ENCODE peak calls at places on chromosomes 13 and 19, in ten cellular contexts. One of them, this sample, is unnamed.

GRCh38 chr19:38617764-38618589 is at the start of gene MAP4K1:
- DNase-seq in lower leg skin: peak
- DNase-seq in GM13977: peak
- DNase-seq in D721Med: no peak
- DNase-seq in K562: peak
- DNase-seq in mucosa of descending colon: peak
- DNase-seq in heart right ventricle: peak
- DNase-seq in stomach: peak
- DNase-seq in progenitor cell of endocrine pancreas: no peak
- DNase-seq in heart left ventricle: peak
- DNase-seq in this sample: peak

GRCh38 chr19:39157275-39157996 is 31.9 kb downstream of the PAK4 start:
- DNase-seq in progenitor cell of endocrine pancreas: no peak
- DNase-seq in K562: no peak
- DNase-seq in mucosa of descending colon: no peak
- DNase-seq in heart right ventricle: no peak
- DNase-seq in GM13977: no peak
- DNase-seq in lower leg skin: no peak
- DNase-seq in heart left ventricle: no peak
- DNase-seq in D721Med: no peak
- DNase-seq in stomach: no peak
- DNase-seq in this sample: no peak

GRCh38 chr19:14089662-14090508 is 666 bp downstream of the SAMD1 start:
- DNase-seq in lower leg skin: peak
- DNase-seq in mucosa of descending colon: peak
- DNase-seq in progenitor cell of endocrine pancreas: peak
- DNase-seq in K562: peak
- DNase-seq in heart left ventricle: peak
- DNase-seq in stomach: peak
- DNase-seq in GM13977: peak
- DNase-seq in D721Med: no peak
- DNase-seq in heart right ventricle: peak
- DNase-seq in this sample: no peak

GRCh38 chr13:44818428-44818827 is 170.8 kb downstream of the NUFIP1 start:
- DNase-seq in GM13977: no peak
- DNase-seq in mucosa of descending colon: no peak
- DNase-seq in stomach: no peak
- DNase-seq in progenitor cell of endocrine pancreas: no peak
- DNase-seq in D721Med: peak
- DNase-seq in K562: no peak
- DNase-seq in lower leg skin: no peak
- DNase-seq in heart left ventricle: no peak
- DNase-seq in heart right ventricle: no peak
- DNase-seq in this sample: no peak

GRCh38 chr19:10353793-10354391 is 14.5 kb upstream of the ICAM3 start:
- DNase-seq in heart left ventricle: peak
- DNase-seq in D721Med: no peak
- DNase-seq in GM13977: peak
- DNase-seq in K562: peak
- DNase-seq in mucosa of descending colon: no peak
- DNase-seq in progenitor cell of endocrine pancreas: peak
- DNase-seq in lower leg skin: no peak
- DNase-seq in heart right ventricle: peak
- DNase-seq in stomach: no peak
- DNase-seq in this sample: peak

GRCh38 chr19:28635962-28636629 is 576.9 kb downstream of the UQCRFS1 start:
- DNase-seq in mucosa of descending colon: no peak
- DNase-seq in lower leg skin: no peak
- DNase-seq in stomach: no peak
- DNase-seq in K562: no peak
- DNase-seq in GM13977: no peak
- DNase-seq in heart right ventricle: no peak
- DNase-seq in heart left ventricle: no peak
- DNase-seq in progenitor cell of endocrine pancreas: no peak
- DNase-seq in D721Med: no peak
- DNase-seq in this sample: no peak

GRCh38 chr19:1019980-1020867 is 699 bp downstream of the TMEM259 start:
- DNase-seq in GM13977: no peak
- DNase-seq in stomach: no peak
- DNase-seq in K562: peak
- DNase-seq in heart left ventricle: no peak
- DNase-seq in D721Med: no peak
- DNase-seq in heart right ventricle: peak
- DNase-seq in lower leg skin: no peak
- DNase-seq in mucosa of descending colon: peak
- DNase-seq in progenitor cell of endocrine pancreas: no peak
- DNase-seq in this sample: no peak

GRCh38 chr13:63999614-64000013 is 2584.0 kb upstream of the PCDH20 start:
- DNase-seq in mucosa of descending colon: no peak
- DNase-seq in lower leg skin: no peak
- DNase-seq in heart right ventricle: no peak
- DNase-seq in heart left ventricle: no peak
- DNase-seq in D721Med: no peak
- DNase-seq in GM13977: no peak
- DNase-seq in stomach: no peak
- DNase-seq in progenitor cell of endocrine pancreas: no peak
- DNase-seq in K562: no peak
- DNase-seq in this sample: no peak

GRCh38 chr19:33405491-33406461 is 32.3 kb downstream of the CEBPG start:
- DNase-seq in K562: no peak
- DNase-seq in heart left ventricle: peak
- DNase-seq in D721Med: no peak
- DNase-seq in lower leg skin: no peak
- DNase-seq in heart right ventricle: no peak
- DNase-seq in GM13977: no peak
- DNase-seq in progenitor cell of endocrine pancreas: no peak
- DNase-seq in stomach: no peak
- DNase-seq in mucosa of descending colon: peak
- DNase-seq in this sample: peak

GRCh38 chr13:105587786-105588185 is 947.7 kb downstream of the EFNB2 start:
- DNase-seq in D721Med: no peak
- DNase-seq in lower leg skin: no peak
- DNase-seq in progenitor cell of endocrine pancreas: no peak
- DNase-seq in mucosa of descending colon: no peak
- DNase-seq in heart left ventricle: no peak
- DNase-seq in K562: no peak
- DNase-seq in stomach: no peak
- DNase-seq in heart right ventricle: no peak
- DNase-seq in GM13977: no peak
- DNase-seq in this sample: no peak

GRCh38 chr13:110471156-110471832 is 90.2 kb downstream of the RAB20 start:
- DNase-seq in GM13977: peak
- DNase-seq in K562: no peak
- DNase-seq in mucosa of descending colon: no peak
- DNase-seq in heart right ventricle: no peak
- DNase-seq in lower leg skin: no peak
- DNase-seq in stomach: no peak
- DNase-seq in heart left ventricle: no peak
- DNase-seq in progenitor cell of endocrine pancreas: no peak
- DNase-seq in D721Med: no peak
- DNase-seq in this sample: peak

GRCh38 chr19:658916-659839 is 3.8 kb downstream of the RNF126 start:
- DNase-seq in lower leg skin: no peak
- DNase-seq in D721Med: no peak
- DNase-seq in heart left ventricle: peak
- DNase-seq in GM13977: no peak
- DNase-seq in stomach: peak
- DNase-seq in progenitor cell of endocrine pancreas: no peak
- DNase-seq in heart right ventricle: peak
- DNase-seq in mucosa of descending colon: peak
- DNase-seq in K562: no peak
- DNase-seq in this sample: no peak

GRCh38 chr13:61575941-61576340 is 160.3 kb upstream of the PCDH20 start:
- DNase-seq in GM13977: no peak
- DNase-seq in K562: no peak
- DNase-seq in heart left ventricle: no peak
- DNase-seq in heart right ventricle: no peak
- DNase-seq in lower leg skin: no peak
- DNase-seq in mucosa of descending colon: no peak
- DNase-seq in D721Med: no peak
- DNase-seq in stomach: no peak
- DNase-seq in progenitor cell of endocrine pancreas: no peak
- DNase-seq in this sample: no peak
- TF ChIP-seq CTCF in GM13977: no peak
- TF ChIP-seq CTCF in K562: no peak
- TF ChIP-seq CTCF in heart left ventricle: no peak
- TF ChIP-seq CTCF in heart right ventricle: no peak
- TF ChIP-seq CTCF in lower leg skin: no peak
- TF ChIP-seq CTCF in mucosa of descending colon: no peak
- TF ChIP-seq CTCF in D721Med: no peak
- TF ChIP-seq CTCF in stomach: no peak
- TF ChIP-seq CTCF in progenitor cell of endocrine pancreas: no peak
- TF ChIP-seq CTCF in this sample: no peak

DNA sequence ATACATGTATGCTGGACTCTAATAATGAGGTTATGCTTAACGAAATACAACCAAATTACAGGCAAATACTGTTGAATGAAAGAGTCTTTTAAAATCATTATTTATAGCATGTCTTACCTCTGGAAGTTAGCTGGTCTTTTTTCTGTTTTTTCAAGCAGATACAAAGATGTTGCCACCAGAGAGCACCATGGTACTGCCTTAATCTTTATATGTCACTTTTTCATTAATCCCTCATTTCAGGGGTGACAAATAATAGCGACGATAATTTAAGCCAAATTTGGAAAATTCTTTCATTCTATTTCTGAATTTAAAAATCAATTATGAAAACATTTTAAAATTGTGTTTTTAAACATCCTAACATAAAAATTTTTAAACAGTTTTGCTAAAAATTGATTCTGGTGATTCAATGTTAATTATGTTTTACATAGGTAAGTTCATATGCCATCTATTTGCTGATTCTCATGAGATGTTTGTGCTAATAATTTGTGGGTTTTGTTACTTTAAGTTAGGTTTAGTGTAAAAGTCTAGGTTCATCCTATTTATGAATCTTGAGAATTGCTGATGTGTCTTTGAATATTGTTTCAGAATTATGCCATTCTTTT is 379.3 kb upstream of the SGCG start:
- DNase-seq in stomach: no peak
- DNase-seq in K562: peak
- DNase-seq in mucosa of descending colon: no peak
- DNase-seq in D721Med: no peak
- DNase-seq in progenitor cell of endocrine pancreas: no peak
- DNase-seq in heart right ventricle: no peak
- DNase-seq in heart left ventricle: no peak
- DNase-seq in lower leg skin: no peak
- DNase-seq in GM13977: no peak
- DNase-seq in this sample: peak
- TF ChIP-seq CTCF in stomach: no peak
- TF ChIP-seq CTCF in K562: peak
- TF ChIP-seq CTCF in mucosa of descending colon: no peak
- TF ChIP-seq CTCF in D721Med: peak
- TF ChIP-seq CTCF in progenitor cell of endocrine pancreas: peak
- TF ChIP-seq CTCF in heart right ventricle: peak
- TF ChIP-seq CTCF in heart left ventricle: peak
- TF ChIP-seq CTCF in lower leg skin: no peak
- TF ChIP-seq CTCF in GM13977: no peak
- TF ChIP-seq CTCF in this sample: peak

DNA sequence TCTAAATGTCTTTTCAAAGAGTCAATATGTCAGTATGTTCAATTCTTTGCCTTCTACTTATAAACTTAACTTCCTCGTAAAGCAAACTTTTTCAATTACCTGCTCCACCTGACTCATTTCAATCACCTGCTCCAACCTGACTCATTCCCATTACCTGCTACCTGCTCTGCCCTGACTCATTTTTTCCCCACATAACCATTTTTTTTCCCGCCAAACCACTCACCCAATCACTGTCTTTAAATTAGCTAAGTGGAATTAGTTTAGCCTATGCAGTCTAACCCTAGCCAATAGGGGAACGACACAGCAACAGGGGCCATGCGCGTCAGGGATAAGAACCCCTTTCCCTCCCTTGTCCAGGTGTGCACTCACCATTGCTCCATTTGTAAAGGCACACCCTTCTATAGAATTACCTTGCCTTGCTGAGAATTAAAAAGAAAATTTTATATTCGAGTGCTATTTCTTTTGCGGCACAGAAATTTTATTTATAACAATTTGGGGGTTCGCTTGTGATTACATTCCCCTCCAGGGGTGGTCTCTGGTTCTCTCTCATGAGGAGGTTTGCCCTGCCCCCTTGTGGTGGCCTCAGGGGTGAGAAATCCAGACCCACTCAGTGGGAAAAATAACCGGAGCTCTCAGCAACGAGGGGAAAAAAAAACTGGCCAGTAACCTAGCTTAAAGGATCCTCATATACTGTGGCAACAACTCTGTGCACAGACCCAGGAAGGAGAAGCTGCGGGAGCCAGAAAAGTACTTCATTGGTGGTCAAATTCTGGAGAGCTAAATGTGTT is 193.1 kb downstream of the ZNF486 start:
- DNase-seq in progenitor cell of endocrine pancreas: peak
- DNase-seq in D721Med: peak
- DNase-seq in stomach: no peak
- DNase-seq in GM13977: no peak
- DNase-seq in mucosa of descending colon: no peak
- DNase-seq in heart right ventricle: no peak
- DNase-seq in K562: peak
- DNase-seq in heart left ventricle: no peak
- DNase-seq in lower leg skin: no peak
- DNase-seq in this sample: no peak
- TF ChIP-seq CTCF in progenitor cell of endocrine pancreas: peak
- TF ChIP-seq CTCF in D721Med: peak
- TF ChIP-seq CTCF in stomach: no peak
- TF ChIP-seq CTCF in GM13977: no peak
- TF ChIP-seq CTCF in mucosa of descending colon: no peak
- TF ChIP-seq CTCF in heart right ventricle: peak
- TF ChIP-seq CTCF in K562: no peak
- TF ChIP-seq CTCF in heart left ventricle: no peak
- TF ChIP-seq CTCF in lower leg skin: no peak
- TF ChIP-seq CTCF in this sample: no peak

GRCh38 chr19:49812452-49812996 is 568 bp downstream of the FUZ start:
- DNase-seq in heart left ventricle: no peak
- DNase-seq in progenitor cell of endocrine pancreas: no peak
- DNase-seq in K562: no peak
- DNase-seq in stomach: no peak
- DNase-seq in mucosa of descending colon: no peak
- DNase-seq in heart right ventricle: no peak
- DNase-seq in GM13977: no peak
- DNase-seq in lower leg skin: peak
- DNase-seq in D721Med: no peak
- DNase-seq in this sample: no peak
- TF ChIP-seq CTCF in heart left ventricle: no peak
- TF ChIP-seq CTCF in progenitor cell of endocrine pancreas: no peak
- TF ChIP-seq CTCF in K562: no peak
- TF ChIP-seq CTCF in stomach: no peak
- TF ChIP-seq CTCF in mucosa of descending colon: no peak
- TF ChIP-seq CTCF in heart right ventricle: no peak
- TF ChIP-seq CTCF in GM13977: no peak
- TF ChIP-seq CTCF in lower leg skin: no peak
- TF ChIP-seq CTCF in D721Med: no peak
- TF ChIP-seq CTCF in this sample: no peak

GRCh38 chr13:31236211-31236786 is 36.5 kb downstream of the B3GLCT start:
- DNase-seq in heart right ventricle: no peak
- DNase-seq in mucosa of descending colon: no peak
- DNase-seq in K562: peak
- DNase-seq in GM13977: peak
- DNase-seq in lower leg skin: no peak
- DNase-seq in heart left ventricle: no peak
- DNase-seq in stomach: no peak
- DNase-seq in D721Med: no peak
- DNase-seq in progenitor cell of endocrine pancreas: no peak
- DNase-seq in this sample: peak

GRCh38 chr13:31234729-31235128 is 35.0 kb downstream of the B3GLCT start:
- DNase-seq in K562: no peak
- DNase-seq in lower leg skin: no peak
- DNase-seq in progenitor cell of endocrine pancreas: no peak
- DNase-seq in D721Med: no peak
- DNase-seq in stomach: no peak
- DNase-seq in mucosa of descending colon: no peak
- DNase-seq in heart left ventricle: no peak
- DNase-seq in GM13977: no peak
- DNase-seq in heart right ventricle: no peak
- DNase-seq in this sample: no peak
- TF ChIP-seq CTCF in K562: peak
- TF ChIP-seq CTCF in lower leg skin: no peak
- TF ChIP-seq CTCF in progenitor cell of endocrine pancreas: peak
- TF ChIP-seq CTCF in D721Med: peak
- TF ChIP-seq CTCF in stomach: peak
- TF ChIP-seq CTCF in mucosa of descending colon: no peak
- TF ChIP-seq CTCF in heart left ventricle: peak
- TF ChIP-seq CTCF in GM13977: no peak
- TF ChIP-seq CTCF in heart right ventricle: peak
- TF ChIP-seq CTCF in this sample: no peak